ENCODE peak calls at places on chromosomes 1 and 21, in ten cellular contexts. U, D, V, X, W, A, O, H, Z and G are unnamed samples.
A peak's percentile ranks its signal among the peaks of the same experiment; 100 is the strongest.

GRCh38 chr1:202405928-202406327 is 57.4 kb downstream of the PPP1R12B start:
- DNase-seq in V (peak; percentile 7), O (no peak), X (no peak), Z (no peak), H (peak; percentile 17), U (no peak), A (no peak), D (no peak), W (no peak), G (no peak)

GRCh38 chr1:11281518-11282331 is 8.7 kb downstream of the UBIAD1 start:
- DNase-seq in H (peak; percentile 98), Z (no peak), O (no peak), V (peak; percentile 52), U (no peak), W (no peak), D (peak; percentile 44), A (no peak), X (peak; percentile 73), G (no peak)

GRCh38 chr1:161420763-161421455 is 53.2 kb upstream of the CFAP126 start:
- DNase-seq in Z (no peak), V (no peak), H (no peak), O (no peak), X (no peak), U (no peak), D (no peak), W (peak; percentile 20), A (no peak), G (peak; percentile 13)

GRCh38 chr21:21740207-21740606 is 742.0 kb downstream of the NCAM2 start:
- DNase-seq in A (no peak), O (no peak), W (no peak), Z (no peak), D (no peak), V (peak; percentile 70), X (no peak), U (no peak), H (no peak), G (no peak)

GRCh38 chr1:76546354-76546933 is 320.8 kb upstream of the ST6GALNAC5 start:
- DNase-seq in W (no peak), X (no peak), V (no peak), Z (no peak), H (no peak), U (no peak), A (no peak), D (no peak), O (no peak), G (no peak)

GRCh38 chr1:228305721-228306152 is 97.9 kb downstream of the OBSCN start:
- DNase-seq in V (no peak), O (no peak), W (no peak), H (no peak), U (no peak), D (peak; percentile 26), Z (no peak), X (no peak), A (no peak), G (no peak)

GRCh38 chr1:234970731-234971476 is 157.7 kb downstream of the TOMM20 start:
- DNase-seq in D (peak; percentile 87), V (peak; percentile 95), U (no peak), Z (no peak), O (no peak), H (peak; percentile 96), W (peak; percentile 49), A (no peak), X (peak; percentile 69), G (peak; percentile 76)

GRCh38 chr1:6454856-6455751 is 10.9 kb downstream of the TNFRSF25 start:
- DNase-seq in D (no peak), Z (peak; percentile 39), W (no peak), X (no peak), A (no peak), U (no peak), V (no peak), H (peak; percentile 25), O (peak; percentile 26), G (no peak)

GRCh38 chr1:59081795-59082194 is 215.1 kb upstream of the FGGY start:
- DNase-seq in U (no peak), H (no peak), Z (no peak), X (no peak), A (no peak), O (no peak), W (peak; percentile 57), V (peak; percentile 59), D (no peak), G (no peak)

GRCh38 chr1:30613188-30613587 is 110.2 kb downstream of the MATN1 start:
- DNase-seq in D (no peak), A (no peak), W (no peak), H (no peak), O (no peak), U (no peak), Z (no peak), X (no peak), V (no peak), G (no peak)

GRCh38 chr1:228015276-228016180 is 8.7 kb downstream of the WNT3A start:
- DNase-seq in A (no peak), D (no peak), U (no peak), X (no peak), V (peak; percentile 88), W (peak; percentile 71), O (no peak), Z (no peak), H (peak; percentile 41), G (peak; percentile 56)

GRCh38 chr1:152001631-152002584 is 8.2 kb upstream of the S100A10 start:
- DNase-seq in U (peak; percentile 86), O (peak; percentile 75), D (peak; percentile 90), H (peak; percentile 95), W (peak; percentile 90), Z (peak; percentile 67), X (peak; percentile 86), V (peak; percentile 84), A (no peak), G (peak; percentile 90)

GRCh38 chr1:88228153-88228552 is 455.9 kb upstream of the PKN2 start:
- DNase-seq in Z (no peak), O (no peak), V (no peak), A (no peak), X (no peak), W (no peak), H (no peak), D (no peak), U (peak; percentile 4), G (no peak)

GRCh38 chr1:169779970-169780369 is 14.7 kb downstream of the METTL18 start:
- DNase-seq in Z (no peak), V (peak; percentile 88), X (no peak), W (peak; percentile 66), U (no peak), O (no peak), A (no peak), H (peak; percentile 60), D (no peak), G (peak; percentile 71)

GRCh38 chr1:28259935-28260802 is 851 bp downstream of the SESN2 start:
- DNase-seq in H (peak; percentile 95), D (peak; percentile 84), W (peak; percentile 71), U (no peak), Z (peak; percentile 23), A (no peak), O (peak; percentile 45), V (peak; percentile 82), X (peak; percentile 11), G (peak; percentile 83)

GRCh38 chr1:44733784-44734183 is 2.8 kb upstream of the RNU5D-1 start:
- DNase-seq in A (no peak), X (no peak), Z (no peak), W (no peak), U (no peak), V (no peak), O (no peak), D (no peak), H (no peak), G (no peak)

GRCh38 chr1:4056989-4057388 is 156.9 kb upstream of the C1orf174 start:
- DNase-seq in U (no peak), X (no peak), O (no peak), V (no peak), H (no peak), Z (no peak), W (no peak), D (no peak), A (no peak), G (no peak)

GRCh38 chr1:9903801-9904527 is 6.1 kb downstream of the CTNNBIP1 start:
- DNase-seq in A (peak; percentile 7), D (no peak), H (no peak), Z (no peak), X (no peak), W (no peak), V (no peak), U (no peak), O (no peak), G (no peak)

GRCh38 chr1:109926662-109927300 is 16.1 kb downstream of the CSF1 start:
- DNase-seq in W (no peak), D (no peak), A (no peak), Z (no peak), H (peak; percentile 81), X (no peak), V (peak; percentile 88), O (no peak), U (no peak), G (peak; percentile 78)

GRCh38 chr1:157968951-157969350 is 24.5 kb upstream of the KIRREL1 start:
- DNase-seq in U (no peak), O (no peak), D (no peak), W (peak; percentile 83), A (no peak), X (no peak), V (peak; percentile 90), Z (no peak), H (peak; percentile 93), G (peak; percentile 89)